ENCODE peak calls at places on chromosomes 5 and 9, in nine cellular contexts. X is GM03348, S is H7, R is upper lobe of left lung, G is EL, C is pancreas, T is IMR-90, L is activated B cell treated with CpG ODN at 0.5 μM for 24 hours, F is cardiac muscle cell. K is an unnamed sample.

GRCh38 chr5:107542831-107543231 is 127.9 kb downstream of the EFNA5 start:
- DNase-seq in X (peak), R (peak), S (no peak), T (peak), L (no peak), G (peak), C (peak), F (peak), K (no peak)

GRCh38 chr9:95265960-95266359 is 51.5 kb downstream of the FANCC start:
- DNase-seq in L (no peak), G (no peak), C (no peak), S (no peak), F (no peak), X (no peak), T (no peak), R (no peak), K (no peak)

GRCh38 chr9:17462869-17463464 is 115.9 kb upstream of the SH3GL2 start:
- DNase-seq in T (peak), F (peak), L (no peak), X (peak), S (peak), C (no peak), G (peak), R (no peak), K (peak)

GRCh38 chr9:105309531-105309931 is 65.1 kb downstream of the SLC44A1 start:
- DNase-seq in G (no peak), R (no peak), L (no peak), X (no peak), C (no peak), T (no peak), F (no peak), S (no peak), K (no peak)

GRCh38 chr5:92364986-92365550 is 982.0 kb upstream of the ARRDC3 start:
- DNase-seq in L (no peak), C (no peak), G (no peak), S (no peak), R (no peak), F (peak), T (peak), X (peak), K (no peak)

GRCh38 chr5:39117401-39117800 is 43.2 kb upstream of the RICTOR start:
- DNase-seq in S (no peak), X (no peak), C (no peak), T (peak), L (no peak), F (peak), G (peak), R (no peak), K (no peak)

GRCh38 chr5:110790673-110791072 is 51.9 kb downstream of the SLC25A46 start:
- DNase-seq in L (no peak), F (peak), X (peak), T (peak), G (peak), S (no peak), R (no peak), C (no peak), K (no peak)

GRCh38 chr5:94849821-94850736 is 231.6 kb downstream of the SLF1 start:
- DNase-seq in F (peak), R (no peak), X (peak), C (no peak), S (peak), T (peak), L (no peak), G (peak), K (no peak)

GRCh38 chr5:11064763-11065450 is 303.9 kb upstream of the DAP start:
- DNase-seq in G (no peak), S (no peak), C (peak), F (no peak), R (no peak), L (no peak), T (no peak), X (no peak), K (no peak)

GRCh38 chr5:176410486-176411180 is 5.7 kb downstream of the CLTB start:
- DNase-seq in R (no peak), S (peak), F (no peak), G (no peak), C (no peak), T (no peak), X (peak), L (no peak), K (no peak)

GRCh38 chr5:172564187-172564586 is 76.9 kb upstream of the NEURL1B start:
- DNase-seq in S (no peak), G (no peak), T (no peak), L (no peak), X (no peak), C (peak), R (peak), F (no peak), K (peak)

GRCh38 chr5:131810510-131811249 is 13.9 kb upstream of the FNIP1 start:
- DNase-seq in F (peak), G (peak), R (no peak), T (peak), L (no peak), S (peak), C (no peak), X (peak), K (no peak)

GRCh38 chr5:110248921-110249320 is 477.6 kb downstream of the TMEM232 start:
- DNase-seq in S (no peak), R (no peak), X (no peak), L (no peak), C (no peak), T (no peak), F (no peak), G (no peak), K (no peak)

GRCh38 chr9:111438576-111439235 is 45.5 kb downstream of the ECPAS start:
- DNase-seq in F (peak), T (peak), G (peak), R (no peak), L (no peak), S (no peak), X (no peak), C (no peak), K (no peak)

GRCh38 chr9:136352682-136353081 is 10.9 kb downstream of the DNLZ start:
- DNase-seq in L (no peak), F (no peak), T (no peak), G (no peak), C (no peak), S (peak), R (peak), X (no peak), K (no peak)

GRCh38 chr9:114403153-114403756 is 15.5 kb upstream of the AKNA start:
- DNase-seq in X (no peak), C (no peak), G (no peak), S (no peak), F (no peak), L (no peak), T (no peak), R (no peak), K (no peak)

GRCh38 chr5:30752015-30752414 is 441.5 kb upstream of the CDH6 start:
- DNase-seq in C (no peak), S (no peak), X (no peak), R (no peak), F (no peak), L (no peak), G (no peak), T (peak), K (no peak)

GRCh38 chr5:93572101-93572772 is 8.8 kb downstream of the NR2F1-AS1 start:
- DNase-seq in L (no peak), G (no peak), X (no peak), S (peak), F (peak), T (no peak), C (no peak), R (no peak), K (no peak)

GRCh38 chr9:93651521-93651950 is 75.2 kb downstream of the PHF2 start:
- DNase-seq in R (no peak), C (no peak), G (no peak), X (no peak), T (no peak), S (no peak), L (no peak), F (no peak), K (no peak)

GRCh38 chr9:37992924-37993349 is 76.1 kb downstream of the SHB start:
- DNase-seq in S (no peak), L (no peak), R (peak), C (no peak), F (no peak), G (no peak), X (no peak), T (no peak), K (no peak)

GRCh38 chr5:173515526-173515925 is 100.9 kb downstream of the BOD1 start:
- DNase-seq in C (no peak), R (no peak), X (peak), L (no peak), G (peak), T (peak), F (peak), S (no peak), K (no peak)

GRCh38 chr5:76714771-76715483 is 999 bp upstream of the F2R start:
- DNase-seq in G (no peak), F (peak), C (no peak), L (no peak), S (peak), X (peak), R (peak), T (no peak), K (no peak)

GRCh38 chr5:102958481-102959011 is 161.4 kb downstream of the GIN1 start:
- DNase-seq in S (no peak), F (peak), C (no peak), G (peak), R (no peak), X (no peak), T (peak), L (no peak), K (no peak)

GRCh38 chr5:22560115-22560514 is 293.0 kb downstream of the CDH12 start:
- DNase-seq in C (no peak), G (no peak), X (peak), T (peak), S (no peak), R (no peak), F (peak), L (no peak), K (peak)

GRCh38 chr5:72624641-72625236 is 117.5 kb upstream of the ZNF366 start:
- DNase-seq in F (peak), R (no peak), T (peak), X (peak), L (no peak), G (peak), C (no peak), S (no peak), K (no peak)

GRCh38 chr9:96014078-96014477 is 138.6 kb downstream of the ERCC6L2 start:
- DNase-seq in S (no peak), G (no peak), L (no peak), R (no peak), F (no peak), T (no peak), C (no peak), X (no peak), K (no peak)

K was measured in NCI-H187 treated with DMSO at 0.1 percent for 48 hours.